ENCODE peak calls at places on chromosomes 16 and 17, in four cellular contexts. N is mucosa of gallbladder; P is stimulated activated naive CD4-positive, alpha-beta T cell; S is HS-5. Q is an unnamed sample.

GRCh38 chr17:59415397-59415796 is 83.9 kb downstream of the YPEL2 start:
- DNase-seq in S (no peak), P (no peak), N (no peak), Q (no peak)

GRCh38 chr17:42142371-42142896 is 12.4 kb downstream of the RAB5C start:
- DNase-seq in P (no peak), S (peak), N (no peak), Q (no peak)

GRCh38 chr17:31388770-31389672 is 2.5 kb upstream of the RAB11FIP4 start:
- DNase-seq in P (no peak), N (no peak), S (no peak), Q (no peak)

GRCh38 chr17:37092701-37093100 is 143.9 kb downstream of the AATF start:
- DNase-seq in S (no peak), N (no peak), P (no peak), Q (no peak)

GRCh38 chr16:23013484-23013883 is 135.8 kb downstream of the USP31 start:
- DNase-seq in P (no peak), N (no peak), S (no peak), Q (no peak)

GRCh38 chr16:9555051-9555450 is 463.6 kb downstream of the HAPSTR1 start:
- DNase-seq in N (no peak), P (no peak), S (no peak), Q (no peak)

GRCh38 chr17:59558039-59558438 is 7.4 kb upstream of the DHX40 start:
- DNase-seq in P (no peak), S (no peak), N (no peak), Q (no peak)

GRCh38 chr16:11957591-11958395 is 7.2 kb upstream of the TNFRSF17 start:
- DNase-seq in S (no peak), N (no peak), P (no peak), Q (no peak)

GRCh38 chr17:41775394-41776226 is 10.9 kb downstream of the JUP start:
- DNase-seq in N (no peak), P (no peak), S (no peak), Q (no peak)

GRCh38 chr17:78044280-78044835 is 84.2 kb downstream of the TMC6 start:
- DNase-seq in S (no peak), P (no peak), N (no peak), Q (no peak)

GRCh38 chr16:14202697-14203096 is 131.6 kb downstream of the MRTFB start:
- DNase-seq in P (no peak), N (no peak), S (no peak), Q (no peak)

GRCh38 chr17:71764507-71764906 is 356.3 kb upstream of the SOX9 start:
- DNase-seq in N (no peak), P (no peak), S (no peak), Q (no peak)

GRCh38 chr17:12316021-12316420 is 295.3 kb downstream of the MAP2K4 start:
- DNase-seq in S (no peak), N (no peak), P (no peak), Q (no peak)

GRCh38 chr17:1629647-1630310 is 1.1 kb upstream of the SLC43A2 start:
- DNase-seq in P (peak), N (peak), S (no peak), Q (no peak)

GRCh38 chr17:2860883-2861282 is 64.6 kb downstream of the RAP1GAP2 start:
- DNase-seq in S (no peak), N (no peak), P (no peak), Q (no peak)

GRCh38 chr17:5715478-5715877 is 131.2 kb upstream of the NLRP1 start:
- DNase-seq in S (no peak), P (no peak), N (no peak), Q (no peak)

GRCh38 chr17:19303367-19303776 is 59.2 kb downstream of the B9D1 start:
- DNase-seq in N (no peak), S (no peak), P (no peak), Q (no peak)

GRCh38 chr16:89696598-89697128 is 4.8 kb downstream of the SPATA2L start:
- DNase-seq in S (no peak), P (no peak), N (no peak), Q (no peak)

GRCh38 chr17:77690271-77691161 is 268.0 kb upstream of the TNRC6C start:
- DNase-seq in N (no peak), S (no peak), P (no peak), Q (no peak)

GRCh38 chr17:48051278-48051677 is 3.1 kb downstream of the NFE2L1 start:
- DNase-seq in N (no peak), S (no peak), P (no peak), Q (no peak)

GRCh38 chr16:70476272-70477020 is 22.1 kb downstream of the FCSK start:
- DNase-seq in N (no peak), P (no peak), S (peak), Q (no peak)

GRCh38 chr17:44348234-44348987 is 3.3 kb downstream of the GRN start:
- DNase-seq in N (peak), S (no peak), P (no peak), Q (no peak)

GRCh38 chr16:68005786-68006286 is 6.6 kb upstream of the DPEP2 start:
- DNase-seq in S (no peak), N (peak), P (no peak), Q (peak)

GRCh38 chr17:688100-688989 is 26.3 kb downstream of the VPS53 start:
- DNase-seq in S (no peak), N (no peak), P (no peak), Q (no peak)

GRCh38 chr17:82087961-82088837 is 9.8 kb downstream of the FASN start:
- DNase-seq in N (no peak), S (no peak), P (no peak), Q (no peak)

GRCh38 chr17:21505819-21506815 is 130.0 kb downstream of the KCNJ12 start:
- DNase-seq in N (no peak), P (no peak), S (no peak), Q (no peak)

GRCh38 chr17:74452027-74452840 is 14.2 kb upstream of the CD300A start:
- DNase-seq in P (no peak), N (no peak), S (no peak), Q (no peak)

GRCh38 chr16:4328580-4329353 is 12.9 kb downstream of the GLIS2 start:
- DNase-seq in S (no peak), P (no peak), N (no peak), Q (no peak)

GRCh38 chr17:69961488-69962145 is 113.4 kb upstream of the KCNJ16 start:
- DNase-seq in S (no peak), N (peak), P (no peak), Q (no peak)

GRCh38 chr16:69482410-69482951 is 58.1 kb downstream of the CYB5B start:
- DNase-seq in N (peak), P (no peak), S (no peak), Q (peak)

GRCh38 chr17:47775181-47775580 is 42.1 kb downstream of the TBX21 start:
- DNase-seq in S (no peak), N (no peak), P (no peak), Q (no peak)

GRCh38 chr17:78873519-78874340 is 29.3 kb downstream of the CEP295NL start:
- DNase-seq in S (no peak), P (no peak), N (no peak), Q (no peak)